ENCODE peak calls at places on chromosome 17, in nine cellular contexts. L is GF-D8, C is T47D, I is nucleus accumbens, G is ecto neural progenitor cell, M is breast epithelium, E is HT1080, U is EH, W is H9. Z is an unnamed sample.

GRCh38 chr17:57818066-57818465 is 31.8 kb downstream of the MRPS23 start:
- DNase-seq in L (no peak), C (no peak), I (no peak), G (peak), M (no peak), E (no peak), U (no peak), W (no peak), Z (no peak)

GRCh38 chr17:29342148-29342765 is 47.9 kb upstream of the TAOK1 start:
- DNase-seq in L (no peak), C (no peak), I (no peak), G (no peak), M (no peak), E (no peak), U (no peak), W (no peak), Z (no peak)

GRCh38 chr17:47727704-47728036 is 5.4 kb upstream of the TBX21 start:
- DNase-seq in L (no peak), C (no peak), I (no peak), G (no peak), M (no peak), E (no peak), U (no peak), W (no peak), Z (no peak)

GRCh38 chr17:47872019-47872650 is 21.2 kb upstream of the SP6 start:
- DNase-seq in L (no peak), C (no peak), I (no peak), G (peak), M (peak), E (no peak), U (no peak), W (peak), Z (peak)

GRCh38 chr17:77570565-77570898 is 388.0 kb upstream of the TNRC6C start:
- DNase-seq in L (no peak), C (no peak), I (no peak), G (peak), M (no peak), E (no peak), U (no peak), W (no peak), Z (no peak)

GRCh38 chr17:79452706-79453105 is 158.1 kb downstream of the RBFOX3 start:
- DNase-seq in L (no peak), C (no peak), I (no peak), G (no peak), M (no peak), E (no peak), U (no peak), W (no peak), Z (no peak)

GRCh38 chr17:29698019-29698777 is 75.5 kb upstream of the CORO6 start:
- DNase-seq in L (no peak), C (no peak), I (no peak), G (no peak), M (no peak), E (no peak), U (no peak), W (no peak), Z (no peak)

GRCh38 chr17:2195729-2196128 is 107.9 kb downstream of the SMG6 start:
- DNase-seq in L (no peak), C (peak), I (no peak), G (no peak), M (no peak), E (peak), U (peak), W (no peak), Z (peak)

GRCh38 chr17:29155235-29155965 is 24.8 kb downstream of the MYO18A start:
- DNase-seq in L (no peak), C (no peak), I (no peak), G (no peak), M (no peak), E (peak), U (peak), W (peak), Z (peak)

GRCh38 chr17:7019839-7020519 is 2.9 kb upstream of the BCL6B start:
- DNase-seq in L (no peak), C (peak), I (peak), G (peak), M (peak), E (peak), U (peak), W (peak), Z (peak)

GRCh38 chr17:40515491-40516041 is 14.1 kb upstream of the TNS4 start:
- DNase-seq in L (no peak), C (no peak), I (no peak), G (no peak), M (no peak), E (no peak), U (no peak), W (no peak), Z (no peak)

GRCh38 chr17:8155341-8156173 is 3.4 kb upstream of the PER1 start:
- DNase-seq in L (no peak), C (peak), I (no peak), G (no peak), M (peak), E (no peak), U (no peak), W (no peak), Z (no peak)

GRCh38 chr17:74085434-74085833 is 118.0 kb upstream of the RPL38 start:
- DNase-seq in L (no peak), C (peak), I (no peak), G (no peak), M (no peak), E (no peak), U (no peak), W (peak), Z (no peak)

GRCh38 chr17:59332890-59333377 is 1.5 kb downstream of the YPEL2 start:
- DNase-seq in L (no peak), C (no peak), I (peak), G (peak), M (peak), E (no peak), U (peak), W (no peak), Z (peak)

GRCh38 chr17:6681671-6682070 is 30.1 kb downstream of the C17orf100 start:
- DNase-seq in L (no peak), C (no peak), I (no peak), G (no peak), M (no peak), E (no peak), U (no peak), W (no peak), Z (no peak)

GRCh38 chr17:48561894-48562810 is 16.0 kb downstream of the HOXB4 start:
- DNase-seq in L (no peak), C (no peak), I (no peak), G (no peak), M (no peak), E (no peak), U (no peak), W (no peak), Z (peak)

GRCh38 chr17:36675786-36676185 is 74.4 kb downstream of the MRM1 start:
- DNase-seq in L (no peak), C (no peak), I (no peak), G (no peak), M (no peak), E (no peak), U (no peak), W (no peak), Z (no peak)

GRCh38 chr17:80738987-80739730 is 194.5 kb downstream of the RPTOR start:
- DNase-seq in L (no peak), C (no peak), I (no peak), G (no peak), M (no peak), E (no peak), U (no peak), W (no peak), Z (no peak)

GRCh38 chr17:46166692-46167249 is 26.5 kb downstream of the KANSL1 start:
- DNase-seq in L (no peak), C (no peak), I (no peak), G (no peak), M (no peak), E (no peak), U (no peak), W (no peak), Z (no peak)

GRCh38 chr17:78723957-78724356 is 58.1 kb downstream of the CYTH1 start:
- DNase-seq in L (no peak), C (no peak), I (no peak), G (no peak), M (no peak), E (no peak), U (no peak), W (no peak), Z (no peak)

GRCh38 chr17:44119062-44119461 is 4.4 kb downstream of the HDAC5 start:
- DNase-seq in L (no peak), C (no peak), I (no peak), G (no peak), M (peak), E (no peak), U (no peak), W (no peak), Z (no peak)

GRCh38 chr17:4433515-4434031 is at the start of gene SPNS3:
- DNase-seq in L (peak), C (no peak), I (peak), G (no peak), M (no peak), E (peak), U (no peak), W (no peak), Z (no peak)

GRCh38 chr17:58531661-58532554 is 17.5 kb upstream of the MTMR4 start:
- DNase-seq in L (no peak), C (peak), I (peak), G (peak), M (no peak), E (no peak), U (peak), W (peak), Z (peak)

GRCh38 chr17:27873746-27874145 is 19.4 kb downstream of the LYRM9 start:
- DNase-seq in L (no peak), C (peak), I (no peak), G (no peak), M (peak), E (no peak), U (no peak), W (no peak), Z (no peak)

GRCh38 chr17:67531291-67531690 is 154.2 kb downstream of the PITPNC1 start:
- DNase-seq in L (no peak), C (no peak), I (peak), G (peak), M (no peak), E (no peak), U (no peak), W (peak), Z (no peak)

GRCh38 chr17:81003711-81004335 is 12.2 kb downstream of the CHMP6 start:
- DNase-seq in L (no peak), C (no peak), I (no peak), G (no peak), M (no peak), E (no peak), U (no peak), W (no peak), Z (peak)

GRCh38 chr17:79917902-79918484 is 78.8 kb upstream of the CBX4 start:
- DNase-seq in L (no peak), C (no peak), I (no peak), G (no peak), M (no peak), E (no peak), U (no peak), W (no peak), Z (no peak)

GRCh38 chr17:35664685-35665084 is 66.8 kb upstream of the RASL10B start:
- DNase-seq in L (no peak), C (no peak), I (no peak), G (no peak), M (no peak), E (no peak), U (no peak), W (no peak), Z (no peak)

GRCh38 chr17:78258323-78259229 is 27.1 kb downstream of the TMEM235 start:
- DNase-seq in L (peak), C (no peak), I (no peak), G (peak), M (no peak), E (no peak), U (peak), W (peak), Z (peak)

GRCh38 chr17:27511921-27512320 is 55.7 kb downstream of the KSR1 start:
- DNase-seq in L (no peak), C (no peak), I (no peak), G (no peak), M (no peak), E (no peak), U (no peak), W (no peak), Z (no peak)

GRCh38 chr17:60139438-60140285 is 10.1 kb upstream of the CA4 start:
- DNase-seq in L (no peak), C (no peak), I (peak), G (peak), M (no peak), E (peak), U (peak), W (peak), Z (peak)

GRCh38 chr17:76273923-76274558 is 8.9 kb downstream of the UBALD2 start:
- DNase-seq in L (no peak), C (no peak), I (no peak), G (peak), M (no peak), E (no peak), U (no peak), W (no peak), Z (no peak)

GRCh38 chr17:64393000-64393402 is 2.3 kb upstream of the PECAM1 start:
- DNase-seq in L (no peak), C (no peak), I (no peak), G (no peak), M (no peak), E (no peak), U (no peak), W (no peak), Z (no peak)

GRCh38 chr17:49465352-49465751 is 29.7 kb upstream of the NGFR start:
- DNase-seq in L (no peak), C (no peak), I (no peak), G (no peak), M (no peak), E (no peak), U (no peak), W (no peak), Z (no peak)

GRCh38 chr17:58166682-58167081 is at the start of gene OR4D2:
- DNase-seq in L (no peak), C (no peak), I (no peak), G (no peak), M (no peak), E (no peak), U (no peak), W (no peak), Z (no peak)

GRCh38 chr17:3532859-3533142 is 24.8 kb downstream of the TRPV3 start:
- DNase-seq in L (no peak), C (no peak), I (no peak), G (peak), M (no peak), E (no peak), U (no peak), W (no peak), Z (no peak)

GRCh38 chr17:8100763-8101162 is 13.2 kb upstream of the ALOX12B start:
- DNase-seq in L (no peak), C (no peak), I (no peak), G (no peak), M (no peak), E (no peak), U (no peak), W (no peak), Z (no peak)

GRCh38 chr17:32222621-32223020 is 43.0 kb upstream of the RHBDL3 start:
- DNase-seq in L (no peak), C (peak), I (no peak), G (no peak), M (no peak), E (peak), U (no peak), W (no peak), Z (peak)

GRCh38 chr17:27882162-27882840 is 10.9 kb downstream of the LYRM9 start:
- DNase-seq in L (no peak), C (no peak), I (no peak), G (no peak), M (no peak), E (no peak), U (no peak), W (no peak), Z (no peak)

Z was measured in GM23248.